ENCODE peak calls at places on chromosome 5, in ten cellular contexts. I is HCT116, O is endodermal cell, K is mammary epithelial cell, J is aorta, T is psoas muscle, C is H1, B is PC-9, L is stomach, F is lower lobe of right lung. W is an unnamed sample. For H3K4me1, the result is how much of the 10 kb centered on the place peaks cover.

GRCh38 chr5:176817864-176818377 is 7.6 kb downstream of the UNC5A start:
- DNase-seq in I (no peak), O (peak), K (no peak), J (no peak), T (no peak), C (peak), B (peak), L (no peak), F (no peak), W (no peak)

GRCh38 chr5:95842955-95843544 is 20.5 kb upstream of the GLRX start:
- DNase-seq in I (no peak), O (peak), K (no peak), J (peak), T (peak), C (no peak), B (peak), L (peak), F (peak), W (peak)

GRCh38 chr5:95843733-95844223 is 21.3 kb upstream of the GLRX start:
- DNase-seq in I (no peak), O (peak), K (no peak), J (no peak), T (peak), C (no peak), B (peak), L (peak), F (peak), W (no peak)

GRCh38 chr5:119049824-119050449 is 20.9 kb upstream of the DMXL1 start:
- DNase-seq in I (no peak), O (peak), K (peak), J (no peak), T (no peak), C (no peak), B (no peak), L (no peak), F (no peak), W (no peak)

GRCh38 chr5:23717486-23717885 is 210.1 kb downstream of the PRDM9 start:
- DNase-seq in I (no peak), O (no peak), K (no peak), J (no peak), T (no peak), C (no peak), B (no peak), L (no peak), F (no peak), W (no peak)

GRCh38 chr5:157253547-157253946 is 12.4 kb upstream of the CYFIP2 start:
- DNase-seq in I (peak), O (peak), K (peak), J (no peak), T (no peak), C (peak), B (peak), L (peak), F (no peak), W (no peak)

GRCh38 chr5:39437469-39437868 is 12.7 kb upstream of the DAB2 start:
- DNase-seq in I (no peak), O (no peak), K (no peak), J (no peak), T (no peak), C (no peak), B (no peak), L (no peak), F (no peak), W (no peak)

GRCh38 chr5:175847503-175847902 is 23.9 kb upstream of the CPLX2 start:
- DNase-seq in I (no peak), O (peak), K (no peak), J (no peak), T (no peak), C (no peak), B (no peak), L (no peak), F (no peak), W (no peak)

GRCh38 chr5:142235050-142235797 is 89.6 kb downstream of the SPRY4 start:
- DNase-seq in I (no peak), O (peak), K (peak), J (no peak), T (no peak), C (peak), B (peak), L (no peak), F (no peak), W (no peak)

GRCh38 chr5:32160228-32160627 is 13.9 kb downstream of the GOLPH3 start:
- DNase-seq in I (no peak), O (no peak), K (no peak), J (no peak), T (no peak), C (no peak), B (no peak), L (no peak), F (no peak), W (no peak)

GRCh38 chr5:87844449-87844848 is 424.2 kb downstream of the TMEM161B start:
- DNase-seq in I (peak), O (no peak), K (no peak), J (no peak), T (no peak), C (no peak), B (no peak), L (no peak), F (no peak), W (no peak)

GRCh38 chr5:87850843-87851242 is 417.8 kb downstream of the TMEM161B start:
- DNase-seq in I (no peak), O (no peak), K (peak), J (no peak), T (no peak), C (no peak), B (no peak), L (no peak), F (no peak), W (no peak)

GRCh38 chr5:87844866-87845265 is 423.8 kb downstream of the TMEM161B start:
- DNase-seq in I (no peak), O (no peak), K (no peak), J (no peak), T (no peak), C (no peak), B (no peak), L (no peak), F (no peak), W (no peak)

GRCh38 chr5:87851603-87852002 is 417.0 kb downstream of the TMEM161B start:
- DNase-seq in I (no peak), O (no peak), K (no peak), J (no peak), T (no peak), C (no peak), B (no peak), L (no peak), F (no peak), W (no peak)

DNA sequence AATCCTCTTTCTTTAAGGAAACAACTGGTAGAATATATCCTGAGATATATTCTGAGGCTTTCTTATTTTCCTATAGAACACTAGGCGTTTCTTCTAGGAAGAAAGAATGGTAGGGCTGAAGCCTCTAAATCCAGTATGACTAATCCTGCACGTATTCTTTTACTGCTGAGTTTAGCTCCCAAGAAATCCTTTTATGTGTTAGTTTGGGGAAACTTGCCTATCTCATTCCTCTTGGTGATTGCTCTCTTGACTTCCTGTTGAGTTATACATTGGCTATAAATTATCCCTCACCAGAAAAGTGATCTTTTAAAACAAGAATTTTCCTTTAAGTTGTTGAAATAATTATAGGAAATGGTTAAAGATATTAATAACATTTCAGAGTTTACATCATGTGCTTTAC is 422.9 kb downstream of the TMEM161B start:
- DNase-seq in I (no peak), O (no peak), K (no peak), J (no peak), T (no peak), C (no peak), B (no peak), L (no peak), F (no peak), W (no peak)
- H3K27ac ChIP-seq in I (no peak), O (no peak), K (no peak), J (no peak), T (no peak), C (no peak), B (no peak), L (no peak), F (no peak), W (no peak)

DNA sequence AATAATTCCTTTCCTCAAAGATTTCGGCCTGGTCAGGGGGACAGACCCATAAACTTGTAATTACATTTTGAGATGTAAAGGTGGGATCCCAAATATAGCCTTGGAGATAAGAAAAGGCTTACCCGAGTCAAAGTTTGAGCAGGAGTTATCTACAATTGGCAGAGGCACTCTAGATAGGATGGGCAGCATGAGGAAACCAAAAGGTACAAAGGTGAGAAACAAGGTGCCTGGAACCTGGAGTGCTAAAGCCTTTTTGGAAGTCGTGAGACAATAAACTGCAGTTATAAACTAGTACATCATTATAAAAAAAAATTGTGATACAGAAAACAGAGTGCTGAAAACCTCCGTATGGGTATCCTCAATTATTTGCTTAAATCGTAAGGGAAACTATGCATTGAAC is 212.4 kb downstream of the EFNA5 start:
- DNase-seq in I (no peak), O (no peak), K (no peak), J (no peak), T (no peak), C (no peak), B (no peak), L (no peak), F (no peak), W (no peak)
- H3K4me1 ChIP-seq in I (under half), O (under half), K (half or more), J (under half), T (under half), C (under half), B (half or more), L (under half), F (under half), W (under half)

GRCh38 chr5:56278267-56278826 is 45.2 kb upstream of the ANKRD55 start:
- DNase-seq in I (no peak), O (no peak), K (no peak), J (no peak), T (no peak), C (no peak), B (peak), L (no peak), F (no peak), W (no peak)
- H3K27ac ChIP-seq in I (no peak), O (no peak), K (no peak), J (no peak), T (no peak), C (no peak), B (no peak), L (no peak), F (no peak), W (no peak)

GRCh38 chr5:8436919-8437318 is 568.0 kb downstream of the MTRR start:
- DNase-seq in I (no peak), O (no peak), K (no peak), J (no peak), T (no peak), C (no peak), B (no peak), L (no peak), F (no peak), W (no peak)
- H3K4me1 ChIP-seq in I (under half), O (under half), K (under half), J (under half), T (under half), C (under half), B (under half), L (under half), F (under half), W (under half)

DNA sequence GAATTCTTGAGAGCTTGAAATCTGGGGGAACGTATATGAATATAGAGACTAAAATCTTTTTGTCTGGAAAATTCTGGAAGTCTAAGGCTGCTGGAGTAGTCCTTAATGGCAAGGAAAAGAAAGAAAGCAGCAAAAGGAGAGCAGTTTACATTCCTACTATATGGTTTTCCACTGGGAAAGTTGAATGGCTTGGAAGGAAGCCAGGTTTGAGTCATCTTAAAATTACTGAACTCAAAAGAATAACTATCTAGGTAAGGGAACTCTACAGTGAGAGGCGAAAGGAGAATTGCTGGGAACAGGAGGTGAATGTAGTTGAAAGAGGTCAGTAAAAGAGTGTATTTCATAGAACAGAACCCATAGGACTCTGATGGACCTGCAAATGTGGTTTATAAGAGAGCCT is 258.1 kb upstream of the EDIL3 start:
- DNase-seq in I (no peak), O (no peak), K (peak), J (no peak), T (no peak), C (no peak), B (no peak), L (no peak), F (no peak), W (no peak)
- H3K27ac ChIP-seq in I (no peak), O (no peak), K (no peak), J (no peak), T (no peak), C (no peak), B (no peak), L (no peak), F (no peak), W (no peak)

GRCh38 chr5:38253759-38254158 is 4.6 kb upstream of the EGFLAM start:
- DNase-seq in I (no peak), O (no peak), K (no peak), J (no peak), T (no peak), C (no peak), B (no peak), L (no peak), F (no peak), W (no peak)
- H3K4me1 ChIP-seq in I (under half), O (under half), K (under half), J (under half), T (under half), C (under half), B (under half), L (under half), F (under half), W (under half)

GRCh38 chr5:110088676-110089436 is 399.1 kb downstream of the MAN2A1 start:
- DNase-seq in I (no peak), O (no peak), K (peak), J (no peak), T (no peak), C (no peak), B (no peak), L (no peak), F (no peak), W (no peak)
- H3K27ac ChIP-seq in I (no peak), O (no peak), K (peak), J (no peak), T (no peak), C (no peak), B (no peak), L (no peak), F (no peak), W (no peak)

W was measured in CD4-positive, alpha-beta memory T cell.